ENCODE peak calls at places on chromosomes 6 and 20, in nine cellular contexts. X is hypothalamus; H is T-helper 9 cell; C is CD8-positive, alpha-beta memory T cell; E is tibial artery; M is HEK293T; G is progenitor cell of endocrine pancreas; I is A549; O is HT-29. Y is an unnamed sample.

GRCh38 chr20:58892126-58892931 is 39.8 kb downstream of the GNAS start:
- DNase-seq in E (peak), M (peak), O (peak), G (peak), C (peak), I (peak), X (peak), H (peak), Y (peak)

GRCh38 chr6:38174315-38174714 is 354.8 kb downstream of the ZFAND3 start:
- DNase-seq in I (no peak), M (no peak), X (no peak), H (no peak), O (no peak), G (no peak), E (no peak), C (no peak), Y (no peak)

GRCh38 chr6:157879034-157879872 is 56.2 kb downstream of the SNX9 start:
- DNase-seq in C (no peak), I (no peak), M (no peak), E (no peak), X (no peak), G (no peak), H (no peak), O (no peak), Y (no peak)

GRCh38 chr6:170434114-170434820 is 118.8 kb downstream of the PSMB1 start:
- DNase-seq in X (no peak), M (no peak), E (no peak), H (no peak), O (no peak), C (no peak), I (no peak), G (no peak), Y (no peak)

GRCh38 chr20:57400262-57400701 is 9.1 kb downstream of the RBM38 start:
- DNase-seq in O (no peak), I (no peak), G (no peak), C (peak), M (no peak), X (no peak), E (no peak), H (no peak), Y (no peak)

GRCh38 chr6:129853996-129854711 is 7.0 kb downstream of the TMEM244 start:
- DNase-seq in M (no peak), I (no peak), H (no peak), G (no peak), X (no peak), E (no peak), C (no peak), O (peak), Y (no peak)

GRCh38 chr20:35277531-35278395 is at the start of gene MMP24OS:
- DNase-seq in I (peak), E (peak), O (peak), G (peak), H (peak), X (peak), C (peak), M (peak), Y (peak)

GRCh38 chr6:47144306-47144705 is 102.2 kb upstream of the ADGRF1 start:
- DNase-seq in E (no peak), G (no peak), M (no peak), O (no peak), X (no peak), I (no peak), C (no peak), H (no peak), Y (no peak)

GRCh38 chr6:125821825-125822281 is 31.1 kb downstream of the NCOA7 start:
- DNase-seq in X (no peak), H (no peak), E (no peak), M (no peak), I (no peak), C (no peak), O (peak), G (no peak), Y (peak)

GRCh38 chr6:151179321-151179720 is 60.4 kb upstream of the AKAP12 start:
- DNase-seq in C (no peak), I (no peak), E (no peak), G (no peak), X (no peak), M (no peak), O (no peak), H (no peak), Y (no peak)

GRCh38 chr6:132780770-132781371 is 17.6 kb downstream of the SLC18B1 start:
- DNase-seq in M (peak), H (no peak), I (peak), C (no peak), G (no peak), E (no peak), O (peak), X (no peak), Y (no peak)

Y was measured in globus pallidus.